ENCODE peak calls at places on chromosome 19, in ten cellular contexts. I is sigmoid colon, O is transverse colon, K is suprapubic skin, V is stomach, E is HepG2, S is upper lobe of left lung, G is GM12878, Y is H1, P is K562. N is an unnamed sample.
A peak's percentile ranks its signal among the peaks of the same experiment; 100 is the strongest.

GRCh38 chr19:2700660-2701360 is 1.7 kb downstream of the GNG7 start:
- DNase-seq in Y (no peak), K (no peak), P (no peak), S (no peak), I (no peak), G (no peak), V (no peak), O (no peak), E (no peak), N (no peak)

GRCh38 chr19:44863990-44864389 is 17.9 kb downstream of the NECTIN2 start:
- DNase-seq in S (no peak), K (no peak), P (no peak), Y (no peak), G (no peak), I (no peak), E (no peak), O (no peak), V (no peak), N (no peak)

GRCh38 chr19:54312011-54312410 is 955 bp downstream of the LILRA5 start:
- DNase-seq in G (no peak), V (no peak), P (no peak), E (no peak), Y (no peak), K (no peak), O (no peak), S (no peak), I (no peak), N (no peak)

GRCh38 chr19:35206379-35206778 is 22.2 kb downstream of the FAM187B start:
- DNase-seq in P (peak; percentile 55), O (peak; percentile 46), Y (no peak), E (no peak), I (no peak), K (no peak), G (peak; percentile 52), V (no peak), S (no peak), N (no peak)

GRCh38 chr19:15374796-15375440 is 4.7 kb downstream of the AKAP8 start:
- DNase-seq in P (no peak), Y (no peak), V (no peak), G (no peak), S (peak; percentile 66), O (no peak), I (no peak), K (no peak), E (no peak), N (no peak)

GRCh38 chr19:38800577-38801347 is 11.8 kb downstream of the LGALS7B start:
- DNase-seq in S (no peak), V (no peak), G (no peak), O (no peak), K (no peak), I (no peak), E (no peak), P (no peak), Y (no peak), N (no peak)

GRCh38 chr19:5308471-5309437 is 31.9 kb downstream of the PTPRS start:
- DNase-seq in G (no peak), Y (no peak), P (peak; percentile 64), K (no peak), S (no peak), I (peak; percentile 96), O (peak; percentile 62), E (no peak), V (peak; percentile 72), N (no peak)

GRCh38 chr19:58007285-58007684 is 4.7 kb upstream of the ZNF606 start:
- DNase-seq in Y (no peak), P (peak; percentile 18), V (no peak), G (no peak), K (no peak), I (no peak), O (no peak), S (no peak), E (peak; percentile 18), N (no peak)

GRCh38 chr19:41175825-41176734 is 16.9 kb upstream of the CYP2S1 start:
- DNase-seq in S (no peak), Y (peak; percentile 75), P (no peak), K (no peak), O (peak; percentile 57), I (no peak), G (no peak), V (peak; percentile 62), E (peak; percentile 96), N (no peak)

GRCh38 chr19:53192771-53193533 is at the start of gene ZNF665:
- DNase-seq in G (no peak), Y (no peak), K (peak; percentile 93), I (peak; percentile 95), P (peak; percentile 92), S (peak; percentile 87), O (peak; percentile 92), E (no peak), V (peak; percentile 90), N (peak; percentile 97)

GRCh38 chr19:45882652-45883585 is 3.0 kb downstream of the IRF2BP1 start:
- DNase-seq in P (peak; percentile 95), Y (no peak), K (peak; percentile 88), I (peak; percentile 91), O (peak; percentile 93), S (peak; percentile 95), G (peak; percentile 70), E (peak; percentile 93), V (peak; percentile 97), N (peak; percentile 96)

GRCh38 chr19:13031917-13032623 is 36.8 kb downstream of the NFIX start:
- DNase-seq in O (no peak), E (peak; percentile 87), I (no peak), G (no peak), S (no peak), Y (no peak), V (no peak), K (no peak), P (no peak), N (no peak)

GRCh38 chr19:45098521-45099464 is 5.8 kb downstream of the PPP1R37 start:
- DNase-seq in S (no peak), I (no peak), E (peak; percentile 40), V (peak; percentile 79), P (no peak), Y (no peak), K (no peak), G (no peak), O (no peak), N (no peak)

GRCh38 chr19:15453091-15453498 is 3.3 kb upstream of the WIZ start:
- DNase-seq in I (no peak), E (no peak), S (peak; percentile 89), V (no peak), K (no peak), P (no peak), G (no peak), Y (no peak), O (no peak), N (no peak)

GRCh38 chr19:56671613-56671994 is at the start of gene ZNF835:
- DNase-seq in I (peak; percentile 96), P (peak; percentile 4), G (no peak), O (peak; percentile 87), V (peak; percentile 76), E (no peak), S (peak; percentile 98), K (peak; percentile 91), Y (peak; percentile 83), N (peak; percentile 97)

GRCh38 chr19:55504981-55505380 is 16.7 kb downstream of the SSC5D start:
- DNase-seq in V (no peak), E (no peak), I (no peak), Y (no peak), G (no peak), S (no peak), P (no peak), K (no peak), O (no peak), N (no peak)

GRCh38 chr19:10543420-10544241 is at the start of gene ATG4D:
- DNase-seq in P (peak; percentile 97), S (peak; percentile 97), Y (peak; percentile 82), V (peak; percentile 96), E (peak; percentile 41), I (peak; percentile 85), K (no peak), O (peak; percentile 94), G (no peak), N (peak; percentile 94)
- TF ChIP-seq POLR2AphosphoS5 in P (peak; percentile 94), S (peak; percentile 53), Y (peak; percentile 82), V (peak; percentile 83), E (peak; percentile 59), I (peak; percentile 78), K (no peak), O (peak; percentile 89), G (peak; percentile 76), N (peak; percentile 78)

DNA sequence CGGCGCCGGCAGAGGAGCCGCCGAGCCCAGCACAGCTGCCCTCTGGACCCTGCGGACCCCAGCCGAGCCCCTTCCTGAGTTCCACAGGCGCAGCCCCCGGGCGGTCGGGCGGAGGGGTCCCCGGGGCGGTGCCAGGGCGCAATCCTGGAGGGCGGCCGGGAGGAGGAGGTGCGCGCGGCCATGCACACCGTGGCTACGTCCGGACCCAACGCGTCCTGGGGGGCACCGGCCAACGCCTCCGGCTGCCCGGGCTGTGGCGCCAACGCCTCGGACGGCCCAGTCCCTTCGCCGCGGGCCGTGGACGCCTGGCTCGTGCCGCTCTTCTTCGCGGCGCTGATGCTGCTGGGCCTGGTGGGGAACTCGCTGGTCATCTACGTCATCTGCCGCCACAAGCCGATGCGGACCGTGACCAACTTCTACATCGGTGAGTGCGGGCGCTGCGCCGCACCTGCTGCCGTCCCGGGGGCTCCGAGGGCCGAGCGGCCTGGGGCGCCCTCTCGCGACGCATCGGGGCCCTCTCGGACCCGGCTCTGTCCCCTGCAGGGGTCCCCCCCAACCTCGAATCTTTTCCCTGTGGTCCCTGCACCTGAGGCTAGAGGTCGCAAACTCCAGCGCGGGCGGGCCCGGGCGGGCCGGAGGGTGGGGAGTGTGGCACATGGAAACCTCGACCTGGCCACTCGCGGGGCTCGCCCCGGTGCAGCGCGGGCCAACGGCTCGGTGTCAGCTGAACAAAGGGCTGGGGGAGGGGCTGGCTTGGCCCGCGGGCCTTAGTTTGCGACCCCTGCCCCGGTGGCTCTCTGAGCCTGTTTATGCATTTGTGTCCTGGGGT is at the start of gene KISS1R:
- DNase-seq in Y (no peak), P (peak; percentile 90), V (peak; percentile 44), O (no peak), I (no peak), G (no peak), E (peak; percentile 71), S (peak; percentile 90), K (no peak), N (no peak)
- TF ChIP-seq EP300 in Y (no peak), P (peak; percentile 31), V (no peak), O (no peak), I (no peak), G (no peak), E (no peak), S (no peak), K (no peak), N (no peak)

DNA sequence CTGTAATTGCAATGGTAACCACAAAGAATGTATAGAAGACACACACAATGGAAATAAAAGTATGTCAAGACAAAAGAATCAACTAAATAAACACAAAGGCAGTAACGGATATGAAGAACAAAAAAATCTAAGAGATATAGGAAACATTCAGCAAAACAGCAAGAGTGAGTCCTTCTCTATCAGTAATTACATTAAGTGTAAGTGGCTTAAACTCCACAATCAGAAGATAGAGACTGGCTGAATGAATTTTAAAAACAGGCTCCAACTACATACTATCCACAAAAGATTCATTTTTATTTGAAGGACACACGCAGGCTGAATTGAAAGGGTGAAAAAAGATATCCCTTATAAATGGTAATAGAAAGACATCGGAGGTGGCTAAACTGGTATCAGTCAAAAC is 19.5 kb downstream of the ZNF616 start:
- DNase-seq in I (no peak), O (no peak), G (no peak), Y (no peak), E (no peak), S (no peak), P (no peak), V (no peak), K (no peak), N (no peak)
- TF ChIP-seq POLR2A in I (no peak), O (no peak), G (no peak), Y (no peak), E (no peak), S (no peak), P (no peak), V (no peak), K (no peak), N (no peak)

GRCh38 chr19:1558552-1558951 is 9.6 kb downstream of the MEX3D start:
- DNase-seq in P (no peak), O (no peak), Y (no peak), E (no peak), I (no peak), S (no peak), G (no peak), V (no peak), K (no peak), N (no peak)
- TF ChIP-seq POLR2AphosphoS5 in P (no peak), O (no peak), Y (no peak), E (no peak), I (no peak), S (no peak), G (no peak), V (no peak), K (no peak), N (no peak)